ENCODE peak calls at places on chromosome 13, in seven cellular contexts. One of them, this sample, is unnamed.

GRCh38 chr13:46051958-46052313 is 610 bp downstream of the ZC3H13 start:
- DNase-seq in left ventricle myocardium inferior: no peak
- DNase-seq in gastrocnemius medialis: no peak
- DNase-seq in spleen: no peak
- DNase-seq in PC-3: no peak
- DNase-seq in ascending aorta: no peak
- DNase-seq in CD4-positive, alpha-beta T cell: no peak
- DNase-seq in this sample: no peak

GRCh38 chr13:20126460-20127262 is 34.2 kb downstream of the GJA3 start:
- DNase-seq in left ventricle myocardium inferior: no peak
- DNase-seq in gastrocnemius medialis: peak; percentile 34
- DNase-seq in spleen: peak; percentile 59
- DNase-seq in PC-3: no peak
- DNase-seq in ascending aorta: no peak
- DNase-seq in CD4-positive, alpha-beta T cell: no peak
- DNase-seq in this sample: no peak

GRCh38 chr13:42116225-42116624 is 67.8 kb downstream of the DGKH start:
- DNase-seq in left ventricle myocardium inferior: no peak
- DNase-seq in gastrocnemius medialis: no peak
- DNase-seq in spleen: no peak
- DNase-seq in PC-3: no peak
- DNase-seq in ascending aorta: no peak
- DNase-seq in CD4-positive, alpha-beta T cell: no peak
- DNase-seq in this sample: no peak

GRCh38 chr13:30998548-30999140 is 66.2 kb downstream of the TEX26 start:
- DNase-seq in left ventricle myocardium inferior: no peak
- DNase-seq in gastrocnemius medialis: no peak
- DNase-seq in spleen: no peak
- DNase-seq in PC-3: no peak
- DNase-seq in ascending aorta: no peak
- DNase-seq in CD4-positive, alpha-beta T cell: no peak
- DNase-seq in this sample: no peak

GRCh38 chr13:110628952-110629701 is 13.8 kb downstream of the NAXD start:
- DNase-seq in left ventricle myocardium inferior: no peak
- DNase-seq in gastrocnemius medialis: no peak
- DNase-seq in spleen: no peak
- DNase-seq in PC-3: no peak
- DNase-seq in ascending aorta: no peak
- DNase-seq in CD4-positive, alpha-beta T cell: no peak
- DNase-seq in this sample: no peak

GRCh38 chr13:107466326-107466725 is 749.0 kb downstream of the LIG4 start:
- DNase-seq in left ventricle myocardium inferior: no peak
- DNase-seq in gastrocnemius medialis: no peak
- DNase-seq in spleen: no peak
- DNase-seq in PC-3: peak; percentile 71
- DNase-seq in ascending aorta: no peak
- DNase-seq in CD4-positive, alpha-beta T cell: no peak
- DNase-seq in this sample: no peak

GRCh38 chr13:98761126-98761978 is 8.9 kb upstream of the SLC15A1 start:
- DNase-seq in left ventricle myocardium inferior: no peak
- DNase-seq in gastrocnemius medialis: no peak
- DNase-seq in spleen: no peak
- DNase-seq in PC-3: no peak
- DNase-seq in ascending aorta: no peak
- DNase-seq in CD4-positive, alpha-beta T cell: no peak
- DNase-seq in this sample: no peak

GRCh38 chr13:32191452-32191998 is 123.6 kb downstream of the ZAR1L start:
- DNase-seq in left ventricle myocardium inferior: no peak
- DNase-seq in gastrocnemius medialis: no peak
- DNase-seq in spleen: no peak
- DNase-seq in PC-3: no peak
- DNase-seq in ascending aorta: no peak
- DNase-seq in CD4-positive, alpha-beta T cell: no peak
- DNase-seq in this sample: no peak

GRCh38 chr13:94550030-94550738 is 45.8 kb downstream of the TGDS start:
- DNase-seq in left ventricle myocardium inferior: no peak
- DNase-seq in gastrocnemius medialis: no peak
- DNase-seq in spleen: no peak
- DNase-seq in PC-3: peak; percentile 35
- DNase-seq in ascending aorta: no peak
- DNase-seq in CD4-positive, alpha-beta T cell: no peak
- DNase-seq in this sample: no peak

GRCh38 chr13:43316997-43317396 is 293.6 kb downstream of the DNAJC15 start:
- DNase-seq in left ventricle myocardium inferior: no peak
- DNase-seq in gastrocnemius medialis: peak; percentile 63
- DNase-seq in spleen: no peak
- DNase-seq in PC-3: no peak
- DNase-seq in ascending aorta: no peak
- DNase-seq in CD4-positive, alpha-beta T cell: no peak
- DNase-seq in this sample: peak; percentile 63

GRCh38 chr13:63161219-63161618 is 1745.6 kb upstream of the PCDH20 start:
- DNase-seq in left ventricle myocardium inferior: no peak
- DNase-seq in gastrocnemius medialis: no peak
- DNase-seq in spleen: no peak
- DNase-seq in PC-3: no peak
- DNase-seq in ascending aorta: no peak
- DNase-seq in CD4-positive, alpha-beta T cell: no peak
- DNase-seq in this sample: no peak

GRCh38 chr13:113843063-113843654 is 20.7 kb downstream of the GAS6 start:
- DNase-seq in left ventricle myocardium inferior: peak; percentile 49
- DNase-seq in gastrocnemius medialis: no peak
- DNase-seq in spleen: peak; percentile 69
- DNase-seq in PC-3: no peak
- DNase-seq in ascending aorta: no peak
- DNase-seq in CD4-positive, alpha-beta T cell: no peak
- DNase-seq in this sample: no peak

GRCh38 chr13:73938375-73939070 is 195.7 kb downstream of the KLF12 start:
- DNase-seq in left ventricle myocardium inferior: no peak
- DNase-seq in gastrocnemius medialis: no peak
- DNase-seq in spleen: no peak
- DNase-seq in PC-3: peak; percentile 75
- DNase-seq in ascending aorta: no peak
- DNase-seq in CD4-positive, alpha-beta T cell: no peak
- DNase-seq in this sample: no peak

GRCh38 chr13:94799330-94799729 is 87.0 kb upstream of the SOX21 start:
- DNase-seq in left ventricle myocardium inferior: no peak
- DNase-seq in gastrocnemius medialis: no peak
- DNase-seq in spleen: no peak
- DNase-seq in PC-3: no peak
- DNase-seq in ascending aorta: no peak
- DNase-seq in CD4-positive, alpha-beta T cell: no peak
- DNase-seq in this sample: no peak

DNA sequence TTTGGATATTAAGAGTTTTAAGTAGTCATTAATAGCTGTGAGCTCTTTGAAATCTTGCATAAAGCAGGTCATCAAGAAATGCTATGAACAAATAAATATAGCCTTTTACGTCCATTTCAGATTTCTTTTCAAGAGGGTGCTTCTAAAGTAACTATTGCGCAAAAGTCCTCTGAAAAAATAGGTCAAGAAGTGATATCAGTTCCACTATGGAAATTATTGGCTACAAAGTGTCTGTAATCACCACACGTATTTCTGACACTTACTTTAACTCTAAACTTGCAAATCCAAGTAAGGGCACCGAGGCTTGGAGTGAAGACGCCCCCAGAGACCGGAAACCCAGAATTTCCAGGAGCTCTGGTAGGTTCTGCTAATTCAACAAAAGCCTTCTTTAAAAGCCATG is 44.9 kb upstream of the STARD13 start:
- DNase-seq in left ventricle myocardium inferior: no peak
- DNase-seq in gastrocnemius medialis: no peak
- DNase-seq in spleen: no peak
- DNase-seq in PC-3: no peak
- DNase-seq in ascending aorta: no peak
- DNase-seq in CD4-positive, alpha-beta T cell: no peak
- DNase-seq in this sample: no peak
- H3K27ac ChIP-seq in left ventricle myocardium inferior: no peak overlapping the region
- H3K27ac ChIP-seq in gastrocnemius medialis: no peak overlapping the region
- H3K27ac ChIP-seq in spleen: no peak overlapping the region
- H3K27ac ChIP-seq in PC-3: no peak overlapping the region
- H3K27ac ChIP-seq in ascending aorta: no peak overlapping the region
- H3K27ac ChIP-seq in CD4-positive, alpha-beta T cell: no peak overlapping the region
- H3K27ac ChIP-seq in this sample: no peak overlapping the region

GRCh38 chr13:25380082-25380481 is 8.3 kb downstream of the ATP8A2 start:
- DNase-seq in left ventricle myocardium inferior: no peak
- DNase-seq in gastrocnemius medialis: no peak
- DNase-seq in spleen: no peak
- DNase-seq in PC-3: no peak
- DNase-seq in ascending aorta: no peak
- DNase-seq in CD4-positive, alpha-beta T cell: no peak
- DNase-seq in this sample: no peak

GRCh38 chr13:25380741-25381324 is 9.1 kb downstream of the ATP8A2 start:
- DNase-seq in left ventricle myocardium inferior: no peak
- DNase-seq in gastrocnemius medialis: no peak
- DNase-seq in spleen: no peak
- DNase-seq in PC-3: no peak
- DNase-seq in ascending aorta: no peak
- DNase-seq in CD4-positive, alpha-beta T cell: no peak
- DNase-seq in this sample: no peak

GRCh38 chr13:25375727-25376358 is 4.1 kb downstream of the ATP8A2 start:
- DNase-seq in left ventricle myocardium inferior: no peak
- DNase-seq in gastrocnemius medialis: no peak
- DNase-seq in spleen: no peak
- DNase-seq in PC-3: peak; percentile 63
- DNase-seq in ascending aorta: no peak
- DNase-seq in CD4-positive, alpha-beta T cell: peak; percentile 4
- DNase-seq in this sample: no peak

GRCh38 chr13:25378528-25378927 is 6.8 kb downstream of the ATP8A2 start:
- DNase-seq in left ventricle myocardium inferior: no peak
- DNase-seq in gastrocnemius medialis: no peak
- DNase-seq in spleen: no peak
- DNase-seq in PC-3: no peak
- DNase-seq in ascending aorta: no peak
- DNase-seq in CD4-positive, alpha-beta T cell: no peak
- DNase-seq in this sample: no peak

DNA sequence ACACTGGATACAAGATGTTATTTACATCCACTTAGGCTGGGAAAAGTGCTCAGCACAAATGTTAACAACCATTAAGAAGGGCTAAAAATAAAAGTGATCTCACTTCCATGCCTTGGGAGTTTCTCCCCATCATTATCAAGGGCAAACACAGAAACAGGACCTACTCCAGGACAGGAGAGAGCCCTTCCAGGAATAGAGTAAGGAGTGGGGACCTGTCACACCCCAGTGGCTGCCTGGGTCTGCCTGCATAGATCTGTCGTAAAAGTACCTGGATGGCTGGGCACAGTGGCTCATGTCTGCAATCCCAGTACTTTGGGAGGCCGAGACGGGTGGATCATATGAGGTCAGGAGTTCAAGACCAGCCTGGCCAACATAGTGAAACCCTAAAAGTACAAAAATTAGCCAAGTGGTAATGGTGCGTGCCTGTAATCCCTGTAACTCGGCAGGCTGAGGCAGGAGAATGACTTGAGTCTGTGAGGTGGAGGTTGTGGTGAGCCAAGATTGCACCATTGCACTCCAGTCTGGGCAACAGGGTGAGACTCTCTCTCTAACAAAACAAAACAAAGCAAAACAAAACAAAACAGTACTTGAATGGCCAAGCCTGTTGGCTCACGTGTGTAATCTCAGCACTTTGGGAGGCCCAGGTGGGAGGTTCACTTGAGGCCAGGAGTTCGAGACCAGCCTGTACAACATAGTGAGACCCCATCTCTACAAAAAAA is 5.6 kb downstream of the ATP8A2 start:
- DNase-seq in left ventricle myocardium inferior: no peak
- DNase-seq in gastrocnemius medialis: no peak
- DNase-seq in spleen: no peak
- DNase-seq in PC-3: no peak
- DNase-seq in ascending aorta: no peak
- DNase-seq in CD4-positive, alpha-beta T cell: no peak
- DNase-seq in this sample: no peak
- H3K27me3 ChIP-seq in left ventricle myocardium inferior: peaks cover 53% of the 10 kb centered on the region
- H3K27me3 ChIP-seq in gastrocnemius medialis: peaks cover 16% of the 10 kb centered on the region
- H3K27me3 ChIP-seq in spleen: peaks cover 26% of the 10 kb centered on the region
- H3K27me3 ChIP-seq in PC-3: peaks cover 68% of the 10 kb centered on the region
- H3K27me3 ChIP-seq in ascending aorta: peaks cover 3% of the 10 kb centered on the region
- H3K27me3 ChIP-seq in CD4-positive, alpha-beta T cell: peaks cover 28% of the 10 kb centered on the region
- H3K27me3 ChIP-seq in this sample: no peaks in the 10 kb centered on the region

GRCh38 chr13:102244617-102245227 is 157.1 kb downstream of the FGF14 start:
- DNase-seq in left ventricle myocardium inferior: no peak
- DNase-seq in gastrocnemius medialis: no peak
- DNase-seq in spleen: no peak
- DNase-seq in PC-3: no peak
- DNase-seq in ascending aorta: no peak
- DNase-seq in CD4-positive, alpha-beta T cell: no peak
- DNase-seq in this sample: no peak
- H3K27ac ChIP-seq in left ventricle myocardium inferior: no peak overlapping the region
- H3K27ac ChIP-seq in gastrocnemius medialis: no peak overlapping the region
- H3K27ac ChIP-seq in spleen: no peak overlapping the region
- H3K27ac ChIP-seq in PC-3: no peak overlapping the region
- H3K27ac ChIP-seq in ascending aorta: no peak overlapping the region
- H3K27ac ChIP-seq in CD4-positive, alpha-beta T cell: no peak overlapping the region
- H3K27ac ChIP-seq in this sample: no peak overlapping the region

GRCh38 chr13:97268772-97269171 is 46.6 kb downstream of the MBNL2 start:
- DNase-seq in left ventricle myocardium inferior: no peak
- DNase-seq in gastrocnemius medialis: no peak
- DNase-seq in spleen: no peak
- DNase-seq in PC-3: no peak
- DNase-seq in ascending aorta: no peak
- DNase-seq in CD4-positive, alpha-beta T cell: no peak
- DNase-seq in this sample: peak; percentile 56

GRCh38 chr13:97264663-97265062 is 42.5 kb downstream of the MBNL2 start:
- DNase-seq in left ventricle myocardium inferior: no peak
- DNase-seq in gastrocnemius medialis: no peak
- DNase-seq in spleen: no peak
- DNase-seq in PC-3: no peak
- DNase-seq in ascending aorta: no peak
- DNase-seq in CD4-positive, alpha-beta T cell: no peak
- DNase-seq in this sample: no peak

GRCh38 chr13:97266328-97266727 is 44.2 kb downstream of the MBNL2 start:
- DNase-seq in left ventricle myocardium inferior: no peak
- DNase-seq in gastrocnemius medialis: no peak
- DNase-seq in spleen: no peak
- DNase-seq in PC-3: no peak
- DNase-seq in ascending aorta: no peak
- DNase-seq in CD4-positive, alpha-beta T cell: no peak
- DNase-seq in this sample: peak; percentile 57

GRCh38 chr13:97267418-97268059 is 45.4 kb downstream of the MBNL2 start:
- DNase-seq in left ventricle myocardium inferior: no peak
- DNase-seq in gastrocnemius medialis: no peak
- DNase-seq in spleen: no peak
- DNase-seq in PC-3: no peak
- DNase-seq in ascending aorta: no peak
- DNase-seq in CD4-positive, alpha-beta T cell: no peak
- DNase-seq in this sample: no peak

DNA sequence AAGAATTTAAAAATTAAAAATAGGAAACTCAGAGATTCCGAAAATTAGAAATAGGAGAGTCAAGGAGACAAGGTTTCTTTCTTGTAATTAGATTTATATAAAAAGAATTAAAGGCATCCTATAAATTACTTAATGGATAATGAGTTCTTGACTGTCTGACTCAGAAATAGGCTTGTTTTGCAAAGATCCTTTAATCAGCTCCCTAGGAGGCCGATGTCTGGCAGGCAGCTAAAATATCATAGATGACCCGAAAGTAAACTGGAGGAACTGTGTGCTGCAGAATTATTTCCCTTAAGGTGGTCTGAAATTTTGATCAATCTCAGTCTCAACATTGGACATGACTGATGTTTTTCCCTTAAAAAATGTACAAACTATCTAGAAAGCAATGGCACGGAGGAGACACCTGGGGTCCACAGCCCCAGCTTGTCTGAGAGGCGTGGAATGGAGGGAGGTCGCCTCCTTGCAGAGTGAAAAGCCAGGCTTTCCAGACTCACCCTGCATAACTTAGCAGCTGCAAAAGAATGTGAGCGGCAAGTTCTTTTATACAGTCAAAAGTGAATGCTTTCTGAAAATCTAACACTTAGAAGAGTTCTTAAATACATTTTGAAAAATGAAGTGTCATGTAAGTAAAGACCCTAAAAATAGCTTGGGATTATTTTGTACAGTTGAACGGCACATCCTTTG is 44.7 kb downstream of the MBNL2 start:
- DNase-seq in left ventricle myocardium inferior: no peak
- DNase-seq in gastrocnemius medialis: no peak
- DNase-seq in spleen: no peak
- DNase-seq in PC-3: no peak
- DNase-seq in ascending aorta: no peak
- DNase-seq in CD4-positive, alpha-beta T cell: no peak
- DNase-seq in this sample: no peak
- H3K27me3 ChIP-seq in left ventricle myocardium inferior: no peaks in the 10 kb centered on the region
- H3K27me3 ChIP-seq in gastrocnemius medialis: no peaks in the 10 kb centered on the region
- H3K27me3 ChIP-seq in spleen: no peaks in the 10 kb centered on the region
- H3K27me3 ChIP-seq in PC-3: no peaks in the 10 kb centered on the region
- H3K27me3 ChIP-seq in ascending aorta: no peaks in the 10 kb centered on the region
- H3K27me3 ChIP-seq in CD4-positive, alpha-beta T cell: no peaks in the 10 kb centered on the region
- H3K27me3 ChIP-seq in this sample: no peaks in the 10 kb centered on the region